ENCODE peak calls at places on chromosomes 4 and X, in five cellular contexts. F, G, I, Z and D are unnamed samples.
A peak's percentile ranks its signal among the peaks of the same experiment; 100 is the strongest.

GRCh38 chr4:78145005-78145404 is 87.9 kb downstream of the FRAS1 start:
- DNase-seq in F (no peak), G (no peak), I (no peak), Z (no peak), D (no peak)

GRCh38 chrX:499870-500364 is 113.2 kb upstream of the PPP2R3B start:
- DNase-seq in Z (no peak), I (no peak), F (no peak), G (peak; percentile 72), D (no peak)

GRCh38 chr4:45971108-45971507 is 152.7 kb downstream of the GABRG1 start:
- DNase-seq in I (no peak), Z (no peak), F (no peak), G (no peak), D (no peak)

GRCh38 chr4:56981795-56982201 is 3.1 kb downstream of the POLR2B start:
- DNase-seq in G (no peak), I (no peak), F (no peak), Z (peak; percentile 69), D (no peak)

GRCh38 chr4:41176357-41176756 is 38.0 kb downstream of the APBB2 start:
- DNase-seq in I (no peak), F (no peak), Z (peak; percentile 81), G (no peak), D (no peak)

GRCh38 chrX:153969904-153970397 is 1.7 kb downstream of the HCFC1 start:
- DNase-seq in G (no peak), I (peak; percentile 85), Z (peak; percentile 23), F (no peak), D (peak; percentile 41)

GRCh38 chrX:9928083-9928482 is 39.1 kb upstream of the CLDN34 start:
- DNase-seq in Z (peak; percentile 13), G (peak; percentile 83), F (no peak), I (no peak), D (no peak)

GRCh38 chrX:103442536-103442901 is 66.2 kb downstream of the BEX3 start:
- DNase-seq in G (no peak), Z (peak; percentile 78), F (no peak), I (no peak), D (no peak)

GRCh38 chrX:70762285-70762684 is 146.2 kb downstream of the TEX11 start:
- DNase-seq in F (no peak), I (no peak), Z (no peak), G (peak; percentile 52), D (no peak)

GRCh38 chr4:2871911-2872310 is 28.3 kb downstream of the ADD1 start:
- DNase-seq in F (no peak), G (no peak), Z (no peak), I (no peak), D (no peak)

GRCh38 chrX:129665916-129666644 is 11.3 kb upstream of the APLN start:
- DNase-seq in Z (peak; percentile 75), G (peak; percentile 73), F (peak; percentile 75), I (no peak), D (no peak)

GRCh38 chr4:154616287-154616686 is 3.8 kb upstream of the FGG start:
- DNase-seq in G (no peak), F (no peak), I (no peak), Z (no peak), D (no peak)

GRCh38 chr4:76208005-76208765 is 5.4 kb downstream of the SCARB2 start:
- DNase-seq in F (peak; percentile 88), I (peak; percentile 84), G (no peak), Z (peak; percentile 94), D (no peak)

GRCh38 chr4:155578726-155579385 is 87.8 kb upstream of the GUCY1A1 start:
- DNase-seq in I (no peak), G (no peak), F (no peak), Z (no peak), D (no peak)

GRCh38 chrX:64204701-64205440 is 637 bp downstream of the AMER1 start:
- DNase-seq in G (peak; percentile 67), I (peak; percentile 76), Z (peak; percentile 19), F (peak; percentile 65), D (peak; percentile 31)

GRCh38 chr4:179750374-179750773 is 2308.1 kb upstream of the AGA start:
- DNase-seq in G (no peak), Z (peak; percentile 51), I (no peak), F (no peak), D (no peak)

GRCh38 chrX:42378857-42379256 is 399.1 kb downstream of the PPP1R2C start:
- DNase-seq in Z (no peak), I (no peak), G (no peak), F (no peak), D (no peak)

GRCh38 chr4:109033993-109034392 is 268.5 kb downstream of the COL25A1 start:
- DNase-seq in Z (no peak), I (no peak), G (no peak), F (no peak), D (no peak)

GRCh38 chr4:185730387-185730786 is 81.6 kb downstream of the SORBS2 start:
- DNase-seq in Z (no peak), F (no peak), I (no peak), G (no peak), D (peak; percentile 78)

GRCh38 chr4:7736436-7737267 is 203.0 kb downstream of the AFAP1 start:
- DNase-seq in Z (peak; percentile 46), I (no peak), G (no peak), F (no peak), D (no peak)

GRCh38 chr4:185278716-185279115 is 69.3 kb downstream of the SNX25 start:
- DNase-seq in Z (peak; percentile 57), G (no peak), F (no peak), I (no peak), D (no peak)

GRCh38 chr4:31053451-31053850 is 333.3 kb downstream of the PCDH7 start:
- DNase-seq in Z (no peak), G (no peak), I (no peak), F (no peak), D (no peak)

GRCh38 chr4:31051565-31051964 is 331.4 kb downstream of the PCDH7 start:
- DNase-seq in Z (peak; percentile 18), G (no peak), I (no peak), F (no peak), D (no peak)

GRCh38 chr4:31052519-31052918 is 332.4 kb downstream of the PCDH7 start:
- DNase-seq in F (no peak), G (no peak), Z (no peak), I (no peak), D (no peak)

GRCh38 chr4:31051151-31051550 is 331.0 kb downstream of the PCDH7 start:
- DNase-seq in I (no peak), G (no peak), F (no peak), Z (peak; percentile 68), D (no peak)

GRCh38 chr4:31054295-31054694 is 334.1 kb downstream of the PCDH7 start:
- DNase-seq in G (no peak), I (no peak), F (no peak), Z (no peak), D (no peak)
- H3K27ac ChIP-seq in G (no peak overlapping the region), I (no peak overlapping the region), F (no peak overlapping the region), Z (no peak overlapping the region), D (no peak overlapping the region)

GRCh38 chrX:155026420-155026726 is 271 bp upstream of the FUNDC2 start:
- DNase-seq in Z (no peak), I (no peak), G (no peak), F (no peak), D (no peak)
- H3K4me1 ChIP-seq in Z (no peaks in the 10 kb centered on the region), I (no peaks in the 10 kb centered on the region), G (no peaks in the 10 kb centered on the region), F (no peaks in the 10 kb centered on the region), D (peaks cover 9% of the 10 kb centered on the region)

DNA sequence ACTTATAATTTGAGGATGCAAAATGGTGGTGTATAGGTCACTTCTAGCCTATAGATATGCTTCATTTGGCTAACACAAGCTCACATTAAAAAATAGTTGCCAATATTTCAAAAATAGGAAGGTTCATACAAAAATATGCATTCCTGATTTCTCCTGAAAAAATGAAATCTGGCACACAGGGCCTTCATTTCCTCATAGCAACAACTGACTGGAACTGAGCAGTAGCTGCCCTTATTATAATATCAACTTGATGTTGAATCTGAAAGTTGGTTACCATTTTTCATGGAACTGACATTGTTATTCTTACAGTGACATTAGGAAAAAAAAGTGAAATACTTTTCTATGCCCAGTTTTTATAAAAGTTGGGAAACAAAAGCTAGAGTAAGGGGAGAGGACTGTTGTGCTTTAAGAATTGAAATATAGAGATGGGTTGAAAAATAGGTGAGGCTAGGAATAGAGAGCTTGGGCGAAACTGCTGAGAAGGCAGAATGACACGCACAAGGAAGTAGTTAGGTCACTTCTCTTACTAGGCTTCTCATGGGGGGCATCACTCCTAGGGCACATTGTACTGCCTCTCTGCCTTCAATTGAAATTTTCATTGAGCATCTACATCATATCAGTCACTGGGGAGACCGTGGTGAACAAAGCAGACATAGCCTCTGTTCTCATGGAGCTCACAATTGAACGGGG is 43.1 kb upstream of the C1GALT1C1 start:
- DNase-seq in F (no peak), G (no peak), Z (no peak), I (no peak), D (no peak)
- H3K27ac ChIP-seq in F (peak overlapping the region; percentile 80), G (no peak overlapping the region), Z (no peak overlapping the region), I (peak overlapping the region; percentile 28), D (no peak overlapping the region)

GRCh38 chr4:54091637-54092404 is 8.1 kb upstream of the GSX2 start:
- DNase-seq in Z (peak; percentile 70), G (peak; percentile 64), F (peak; percentile 88), I (peak; percentile 94), D (peak; percentile 84)
- H3K4me1 ChIP-seq in Z (no peaks in the 10 kb centered on the region), G (peaks cover 7% of the 10 kb centered on the region), F (peaks cover 3% of the 10 kb centered on the region), I (no peaks in the 10 kb centered on the region), D (peaks cover 28% of the 10 kb centered on the region)